ENCODE peak calls at places on chromosomes 11 and 22, in five cellular contexts. K is thoracic aorta; V is stimulated activated CD8-positive, alpha-beta memory T cell treated with anti-CD3 and anti-CD28 coated beads, Interleukin-15, amount 100 ng/mL, for 1 hour; Q is RPMI8226; Y is ovary. R is an unnamed sample.

GRCh38 chr11:37496196-37496595 is 898.2 kb upstream of the RAG2 start:
- DNase-seq in K (no peak), V (no peak), Y (no peak), Q (no peak), R (no peak)

GRCh38 chr11:71373791-71374454 is 74.3 kb downstream of the DHCR7 start:
- DNase-seq in Y (no peak), K (no peak), Q (peak), V (no peak), R (peak)

GRCh38 chr11:121687961-121688566 is 235.3 kb upstream of the SORL1-AS1 start:
- DNase-seq in Y (no peak), K (no peak), V (no peak), Q (no peak), R (no peak)

GRCh38 chr22:36758792-36759271 is 17.1 kb downstream of the IFT27 start:
- DNase-seq in Y (no peak), K (no peak), Q (no peak), V (no peak), R (no peak)

GRCh38 chr22:40182231-40182835 is 4.6 kb downstream of the TNRC6B start:
- DNase-seq in Y (no peak), Q (no peak), V (no peak), K (no peak), R (no peak)

GRCh38 chr11:76795285-76795935 is 12.3 kb downstream of the TSKU start:
- DNase-seq in K (no peak), Y (peak), V (no peak), Q (no peak), R (no peak)

GRCh38 chr22:47357086-47357485 is 594.6 kb downstream of the TBC1D22A start:
- DNase-seq in Y (no peak), V (no peak), Q (no peak), K (no peak), R (no peak)

GRCh38 chr11:130762342-130763037 is 153.8 kb downstream of the SNX19 start:
- DNase-seq in K (no peak), V (no peak), Y (no peak), Q (peak), R (no peak)

GRCh38 chr11:17230867-17231851 is 23.4 kb upstream of the PIK3C2A start:
- DNase-seq in Y (no peak), V (no peak), Q (peak), K (no peak), R (no peak)

GRCh38 chr11:115104851-115105453 is 399.3 kb downstream of the CADM1 start:
- DNase-seq in V (no peak), Q (no peak), K (no peak), Y (no peak), R (no peak)

GRCh38 chr11:109026891-109027489 is 362.1 kb downstream of the DDX10 start:
- DNase-seq in V (no peak), Y (no peak), K (no peak), Q (no peak), R (no peak)

GRCh38 chr11:76849376-76849775 is 11.3 kb upstream of the ACER3 start:
- DNase-seq in Y (no peak), Q (no peak), V (no peak), K (no peak), R (no peak)

GRCh38 chr11:76919467-76919866 is 58.7 kb downstream of the ACER3 start:
- DNase-seq in K (no peak), Q (no peak), Y (no peak), V (no peak), R (no peak)

GRCh38 chr22:50220603-50221409 is 20.0 kb downstream of the SELENOO start:
- DNase-seq in Q (no peak), V (no peak), K (no peak), Y (no peak), R (no peak)

GRCh38 chr11:89203814-89204213 is 26.1 kb downstream of the TYR start:
- DNase-seq in V (no peak), Q (no peak), Y (no peak), K (no peak), R (no peak)

GRCh38 chr11:124473476-124473875 is 28.0 kb upstream of the OR8B8 start:
- DNase-seq in Q (no peak), Y (no peak), K (no peak), V (no peak), R (no peak)

GRCh38 chr11:73270089-73270854 is 1.9 kb upstream of the P2RY6 start:
- DNase-seq in K (no peak), V (no peak), Q (peak), Y (no peak), R (no peak)

GRCh38 chr22:45887202-45888131 is 89.5 kb downstream of the WNT7B start:
- DNase-seq in Q (peak), K (no peak), V (no peak), Y (no peak), R (no peak)

GRCh38 chr22:36386900-36387663 is 685 bp downstream of the MYH9 start:
- DNase-seq in K (no peak), Y (peak), Q (peak), V (no peak), R (peak)

GRCh38 chr11:118643142-118643994 is 36.0 kb downstream of the PHLDB1 start:
- DNase-seq in Q (no peak), Y (no peak), V (no peak), K (no peak), R (no peak)

GRCh38 chr11:107856981-107857517 is 1.5 kb downstream of the SLC35F2 start:
- DNase-seq in V (no peak), Y (no peak), Q (no peak), K (no peak), R (no peak)